ENCODE peak calls at places on chromosomes 6 and 20, in eight cellular contexts. One of them, this sample, is unnamed.

GRCh38 chr6:166223091-166223490 is 55.4 kb upstream of the TBXT start:
- DNase-seq in HCT116: no peak
- DNase-seq in K562: peak; percentile 74
- DNase-seq in A549: no peak
- DNase-seq in GM12878: no peak
- DNase-seq in HepG2: no peak
- DNase-seq in H1: no peak
- DNase-seq in endothelial cell of umbilical vein: no peak
- DNase-seq in this sample: peak; percentile 75

GRCh38 chr6:168247456-168248147 is 72.0 kb downstream of the DACT2 start:
- DNase-seq in HCT116: no peak
- DNase-seq in K562: no peak
- DNase-seq in A549: peak; percentile 36
- DNase-seq in GM12878: no peak
- DNase-seq in HepG2: peak; percentile 40
- DNase-seq in H1: no peak
- DNase-seq in endothelial cell of umbilical vein: no peak
- DNase-seq in this sample: no peak

GRCh38 chr6:20939161-20939775 is 405.0 kb downstream of the CDKAL1 start:
- DNase-seq in HCT116: no peak
- DNase-seq in K562: no peak
- DNase-seq in A549: no peak
- DNase-seq in GM12878: no peak
- DNase-seq in HepG2: no peak
- DNase-seq in H1: no peak
- DNase-seq in endothelial cell of umbilical vein: no peak
- DNase-seq in this sample: no peak

GRCh38 chr20:3275966-3276365 is 37.0 kb upstream of the SLC4A11 start:
- DNase-seq in HCT116: no peak
- DNase-seq in K562: no peak
- DNase-seq in A549: no peak
- DNase-seq in GM12878: no peak
- DNase-seq in HepG2: no peak
- DNase-seq in H1: no peak
- DNase-seq in endothelial cell of umbilical vein: no peak
- DNase-seq in this sample: no peak

GRCh38 chr6:8392569-8392968 is 42.8 kb downstream of the SLC35B3 start:
- DNase-seq in HCT116: no peak
- DNase-seq in K562: no peak
- DNase-seq in A549: peak; percentile 30
- DNase-seq in GM12878: no peak
- DNase-seq in HepG2: no peak
- DNase-seq in H1: no peak
- DNase-seq in endothelial cell of umbilical vein: no peak
- DNase-seq in this sample: peak; percentile 71

GRCh38 chr6:131740161-131740560 is 29.3 kb upstream of the CTAGE9 start:
- DNase-seq in HCT116: no peak
- DNase-seq in K562: no peak
- DNase-seq in A549: no peak
- DNase-seq in GM12878: no peak
- DNase-seq in HepG2: no peak
- DNase-seq in H1: no peak
- DNase-seq in endothelial cell of umbilical vein: no peak
- DNase-seq in this sample: no peak

GRCh38 chr6:166780284-166780683 is 153.2 kb upstream of the RPS6KA2 start:
- DNase-seq in HCT116: no peak
- DNase-seq in K562: no peak
- DNase-seq in A549: no peak
- DNase-seq in GM12878: no peak
- DNase-seq in HepG2: no peak
- DNase-seq in H1: no peak
- DNase-seq in endothelial cell of umbilical vein: no peak
- DNase-seq in this sample: no peak

GRCh38 chr6:48560408-48560807 is 449.4 kb upstream of the PTCHD4 start:
- DNase-seq in HCT116: no peak
- DNase-seq in K562: no peak
- DNase-seq in A549: no peak
- DNase-seq in GM12878: no peak
- DNase-seq in HepG2: no peak
- DNase-seq in H1: no peak
- DNase-seq in endothelial cell of umbilical vein: peak; percentile 50
- DNase-seq in this sample: no peak

GRCh38 chr6:35483490-35483889 is 13.4 kb downstream of the TEAD3 start:
- DNase-seq in HCT116: no peak
- DNase-seq in K562: no peak
- DNase-seq in A549: no peak
- DNase-seq in GM12878: no peak
- DNase-seq in HepG2: no peak
- DNase-seq in H1: no peak
- DNase-seq in endothelial cell of umbilical vein: no peak
- DNase-seq in this sample: peak; percentile 63

GRCh38 chr20:24535956-24536730 is 66.7 kb downstream of the SYNDIG1 start:
- DNase-seq in HCT116: no peak
- DNase-seq in K562: no peak
- DNase-seq in A549: no peak
- DNase-seq in GM12878: no peak
- DNase-seq in HepG2: no peak
- DNase-seq in H1: no peak
- DNase-seq in endothelial cell of umbilical vein: no peak
- DNase-seq in this sample: no peak

GRCh38 chr6:157241411-157241979 is 81.8 kb downstream of the TMEM242 start:
- DNase-seq in HCT116: no peak
- DNase-seq in K562: no peak
- DNase-seq in A549: no peak
- DNase-seq in GM12878: no peak
- DNase-seq in HepG2: no peak
- DNase-seq in H1: no peak
- DNase-seq in endothelial cell of umbilical vein: no peak
- DNase-seq in this sample: no peak

GRCh38 chr6:33589723-33590530 is 9.9 kb upstream of the BAK1 start:
- DNase-seq in HCT116: peak; percentile 87
- DNase-seq in K562: peak; percentile 81
- DNase-seq in A549: peak; percentile 77
- DNase-seq in GM12878: peak; percentile 37
- DNase-seq in HepG2: peak; percentile 97
- DNase-seq in H1: no peak
- DNase-seq in endothelial cell of umbilical vein: peak; percentile 82
- DNase-seq in this sample: peak; percentile 53

DNA sequence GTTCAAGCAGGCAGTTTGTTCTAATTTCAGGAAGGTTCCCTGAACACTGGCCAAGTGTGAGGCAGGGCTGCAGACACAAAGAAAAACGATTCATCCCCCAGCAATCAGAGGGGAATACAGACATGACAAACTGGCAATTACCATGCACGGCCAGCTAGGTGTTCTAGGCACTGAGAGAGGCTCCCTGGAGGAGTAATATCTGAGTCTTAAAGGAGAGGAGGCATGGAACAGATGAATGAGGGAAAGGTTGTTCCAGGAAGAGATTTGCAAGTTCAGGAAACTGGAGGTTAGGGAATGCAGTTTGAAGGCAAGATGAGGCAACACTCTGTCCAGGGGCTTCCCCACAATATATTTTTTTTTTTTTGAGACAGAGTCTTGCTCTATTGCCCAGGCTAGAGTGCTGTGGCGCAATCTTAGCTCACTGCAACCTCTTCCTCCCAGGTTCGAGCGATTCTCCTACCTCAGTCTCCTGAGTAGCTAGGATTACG is 11.1 kb downstream of the RRAGD start:
- DNase-seq in HCT116: no peak
- DNase-seq in K562: no peak
- DNase-seq in A549: no peak
- DNase-seq in GM12878: no peak
- DNase-seq in HepG2: no peak
- DNase-seq in H1: no peak
- DNase-seq in endothelial cell of umbilical vein: no peak
- DNase-seq in this sample: no peak
- TF ChIP-seq CTCF in HCT116: no peak
- TF ChIP-seq CTCF in K562: no peak
- TF ChIP-seq CTCF in A549: no peak
- TF ChIP-seq CTCF in GM12878: no peak
- TF ChIP-seq CTCF in HepG2: no peak
- TF ChIP-seq CTCF in H1: no peak
- TF ChIP-seq CTCF in endothelial cell of umbilical vein: no peak
- TF ChIP-seq CTCF in this sample: no peak

GRCh38 chr6:13807691-13808090 is 6.7 kb downstream of the MCUR1 start:
- DNase-seq in HCT116: no peak
- DNase-seq in K562: no peak
- DNase-seq in A549: no peak
- DNase-seq in GM12878: no peak
- DNase-seq in HepG2: no peak
- DNase-seq in H1: no peak
- DNase-seq in endothelial cell of umbilical vein: no peak
- DNase-seq in this sample: no peak

GRCh38 chr6:13808806-13809205 is 5.6 kb downstream of the MCUR1 start:
- DNase-seq in HCT116: no peak
- DNase-seq in K562: no peak
- DNase-seq in A549: no peak
- DNase-seq in GM12878: no peak
- DNase-seq in HepG2: no peak
- DNase-seq in H1: no peak
- DNase-seq in endothelial cell of umbilical vein: no peak
- DNase-seq in this sample: no peak

GRCh38 chr6:13800615-13801014 is 13.7 kb downstream of the MCUR1 start:
- DNase-seq in HCT116: no peak
- DNase-seq in K562: no peak
- DNase-seq in A549: no peak
- DNase-seq in GM12878: no peak
- DNase-seq in HepG2: no peak
- DNase-seq in H1: no peak
- DNase-seq in endothelial cell of umbilical vein: no peak
- DNase-seq in this sample: no peak

DNA sequence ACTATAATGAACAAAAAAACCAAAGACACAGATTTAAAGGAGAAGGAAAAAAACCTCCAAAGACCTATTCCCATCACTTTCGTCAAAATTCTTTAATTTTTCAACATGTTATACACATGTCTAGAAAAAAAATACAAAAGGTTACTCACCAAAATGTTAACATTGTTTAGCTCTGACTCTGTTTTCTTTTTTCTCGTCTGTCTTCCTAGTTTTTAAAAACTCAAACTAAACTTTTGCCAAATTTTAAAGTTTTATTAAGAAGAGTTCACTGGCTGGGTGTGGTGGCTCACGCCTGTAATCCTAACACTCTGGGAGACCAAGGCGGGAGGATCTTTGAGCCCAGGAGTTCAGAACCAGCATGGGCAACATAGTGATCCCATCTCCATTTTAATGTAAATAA is 10.8 kb downstream of the MCUR1 start:
- DNase-seq in HCT116: no peak
- DNase-seq in K562: no peak
- DNase-seq in A549: no peak
- DNase-seq in GM12878: no peak
- DNase-seq in HepG2: no peak
- DNase-seq in H1: no peak
- DNase-seq in endothelial cell of umbilical vein: no peak
- DNase-seq in this sample: no peak
- TF ChIP-seq POLR2A in HCT116: no peak
- TF ChIP-seq POLR2A in K562: no peak
- TF ChIP-seq POLR2A in A549: no peak
- TF ChIP-seq POLR2A in GM12878: no peak
- TF ChIP-seq POLR2A in HepG2: no peak
- TF ChIP-seq POLR2A in H1: no peak
- TF ChIP-seq POLR2A in endothelial cell of umbilical vein: no peak
- TF ChIP-seq POLR2A in this sample: no peak

DNA sequence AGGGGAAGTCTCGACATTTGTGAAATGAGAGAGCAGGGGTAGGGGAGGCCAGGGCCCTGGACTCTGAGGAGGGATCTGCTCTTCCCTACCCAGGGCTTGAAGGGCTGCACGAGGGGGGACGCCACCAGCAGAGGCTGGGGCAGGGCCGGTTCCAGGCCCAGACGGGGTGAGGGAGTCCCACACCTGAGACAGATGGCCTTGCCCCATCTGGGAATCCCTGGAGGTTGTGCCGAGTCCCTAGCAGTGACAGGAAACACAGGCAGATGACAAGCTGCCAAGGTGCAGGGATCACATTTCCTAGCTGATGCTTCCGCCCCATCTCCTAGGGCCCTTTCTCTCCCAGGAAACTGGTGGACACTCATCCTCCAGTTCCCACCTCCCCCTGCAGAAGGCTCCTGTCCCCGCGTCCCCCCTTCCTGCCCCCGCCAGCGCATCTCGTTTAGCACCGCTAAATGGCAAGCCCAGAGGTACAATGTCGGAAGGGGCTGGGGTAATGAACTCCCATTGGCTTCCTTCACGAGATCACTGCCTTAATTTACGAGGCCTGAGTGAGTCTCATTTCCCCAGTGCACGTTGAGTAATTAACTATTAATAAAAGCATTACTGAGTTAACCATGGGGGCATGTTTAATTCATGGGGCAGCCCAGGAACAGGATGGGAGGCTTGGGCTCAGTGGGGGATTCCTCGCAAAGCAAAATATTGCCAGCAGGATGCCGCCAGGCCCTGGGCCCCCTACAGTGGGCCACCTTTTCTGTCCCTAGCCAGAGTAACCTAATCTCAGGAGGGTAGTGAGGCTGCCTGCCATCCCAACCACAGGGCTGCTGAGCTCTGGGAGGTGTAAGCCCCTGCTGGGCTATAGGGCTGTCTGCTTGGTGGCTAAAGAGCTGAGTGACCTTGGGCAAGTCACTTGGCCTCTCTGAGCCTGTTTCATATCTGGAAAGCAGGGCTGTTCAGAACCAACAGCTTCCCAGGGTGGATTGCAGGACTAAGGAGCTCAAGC is 35.4 kb upstream of the CDH22 start:
- DNase-seq in HCT116: no peak
- DNase-seq in K562: no peak
- DNase-seq in A549: no peak
- DNase-seq in GM12878: no peak
- DNase-seq in HepG2: no peak
- DNase-seq in H1: no peak
- DNase-seq in endothelial cell of umbilical vein: no peak
- DNase-seq in this sample: no peak
- TF ChIP-seq MAX in HCT116: no peak
- TF ChIP-seq MAX in K562: no peak
- TF ChIP-seq MAX in A549: no peak
- TF ChIP-seq MAX in GM12878: no peak
- TF ChIP-seq MAX in HepG2: no peak
- TF ChIP-seq MAX in H1: no peak
- TF ChIP-seq MAX in endothelial cell of umbilical vein: no peak
- TF ChIP-seq MAX in this sample: no peak

DNA sequence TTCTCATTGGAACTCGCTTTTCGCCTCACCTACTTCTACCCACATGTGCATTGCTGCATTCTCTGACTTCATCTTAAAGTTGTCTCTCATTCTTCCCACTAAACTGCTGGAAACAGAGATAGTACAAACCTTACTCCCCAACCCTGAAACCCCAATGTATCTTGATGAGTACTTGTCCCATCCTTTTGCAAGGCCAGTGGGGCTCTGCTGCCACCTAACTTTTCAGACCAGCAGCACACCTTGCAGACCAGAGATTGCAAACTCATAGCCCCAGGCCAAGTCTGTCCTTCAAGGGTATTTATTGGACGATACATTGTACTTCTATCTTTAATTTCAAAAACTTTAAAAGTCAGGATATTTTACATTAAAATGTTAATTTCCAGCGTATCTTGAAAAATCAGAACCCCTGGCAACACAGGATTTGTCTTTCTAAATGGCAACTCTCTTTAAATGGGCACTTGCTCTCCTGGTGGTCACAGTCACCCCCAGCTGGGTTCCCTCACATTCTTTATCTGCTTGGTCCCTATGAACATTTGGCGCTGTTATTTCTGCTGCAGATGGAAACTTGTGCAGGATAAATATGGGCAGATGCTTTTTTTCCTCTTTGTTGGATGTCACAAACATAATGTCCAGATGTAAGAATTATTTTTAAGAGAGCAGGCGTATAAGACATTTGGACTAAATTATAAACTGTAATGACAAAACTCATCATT is 83.9 kb downstream of the SOD2 start:
- DNase-seq in HCT116: peak; percentile 58
- DNase-seq in K562: peak; percentile 57
- DNase-seq in A549: peak; percentile 41
- DNase-seq in GM12878: no peak
- DNase-seq in HepG2: peak; percentile 47
- DNase-seq in H1: peak; percentile 34
- DNase-seq in endothelial cell of umbilical vein: no peak
- DNase-seq in this sample: peak; percentile 61
- TF ChIP-seq CTCF in HCT116: peak; percentile 94
- TF ChIP-seq CTCF in K562: peak; percentile 82
- TF ChIP-seq CTCF in A549: peak; percentile 29
- TF ChIP-seq CTCF in GM12878: peak; percentile 65
- TF ChIP-seq CTCF in HepG2: peak; percentile 82
- TF ChIP-seq CTCF in H1: peak; percentile 18
- TF ChIP-seq CTCF in endothelial cell of umbilical vein: no peak
- TF ChIP-seq CTCF in this sample: peak; percentile 68

This sample was measured in NB4.